ENCODE peak calls at places on chromosomes 2 and 18, in six cellular contexts. W is neural progenitor cell, T is AG04450, E is fibroblast of lung, V is testis, Y is RWPE2. F is an unnamed sample. For H3K27me3, the result is how much of the 10 kb centered on the place peaks cover.

GRCh38 chr2:18132697-18133096 is 254.2 kb downstream of the KCNS3 start:
- DNase-seq in E (peak), T (no peak), W (no peak), Y (no peak), V (no peak), F (peak)

GRCh38 chr2:9206991-9207640 is 504 bp downstream of the ASAP2 start:
- DNase-seq in T (no peak), Y (no peak), V (peak), W (no peak), E (peak), F (no peak)

GRCh38 chr2:237998530-237998929 is 31.7 kb downstream of the UBE2F start:
- DNase-seq in W (no peak), V (no peak), Y (no peak), E (no peak), T (no peak), F (peak)

GRCh38 chr2:241048949-241049343 is 50.5 kb downstream of the SNED1 start:
- DNase-seq in W (no peak), V (peak), T (no peak), E (no peak), Y (no peak), F (no peak)

GRCh38 chr2:104938226-104938941 is 84.5 kb downstream of the POU3F3 start:
- DNase-seq in T (no peak), Y (no peak), V (no peak), W (no peak), E (no peak), F (no peak)

GRCh38 chr2:176934131-176934530 is 278.5 kb upstream of the HNRNPA3 start:
- DNase-seq in V (no peak), T (no peak), W (no peak), Y (no peak), E (no peak), F (no peak)

GRCh38 chr2:64112016-64112415 is 32.2 kb downstream of the PELI1 start:
- DNase-seq in Y (no peak), W (no peak), T (no peak), E (peak), V (no peak), F (no peak)

GRCh38 chr2:44362207-44363015 is 664 bp downstream of the CAMKMT start:
- DNase-seq in E (peak), W (peak), V (peak), T (no peak), Y (no peak), F (peak)

GRCh38 chr2:231176061-231176460 is 22.4 kb upstream of the ARMC9 start:
- DNase-seq in E (no peak), V (no peak), Y (no peak), W (no peak), T (no peak), F (no peak)

GRCh38 chr18:59660398-59660797 is 36.8 kb downstream of the CCBE1 start:
- DNase-seq in W (no peak), T (no peak), Y (no peak), V (no peak), E (peak), F (no peak)

GRCh38 chr2:55923091-55923977 is at the start of gene EFEMP1:
- DNase-seq in T (no peak), W (peak), E (peak), V (peak), Y (peak), F (peak)

GRCh38 chr2:55926974-55927373 is 3.4 kb upstream of the EFEMP1 start:
- DNase-seq in V (no peak), Y (no peak), W (no peak), T (no peak), E (no peak), F (no peak)

GRCh38 chr2:55929476-55929875 is 5.9 kb upstream of the EFEMP1 start:
- DNase-seq in Y (no peak), V (no peak), W (no peak), E (no peak), T (no peak), F (no peak)

GRCh38 chr2:55923978-55924325 is 370 bp upstream of the EFEMP1 start:
- DNase-seq in Y (no peak), E (no peak), T (no peak), V (no peak), W (no peak), F (no peak)

GRCh38 chr2:55926246-55926645 is 2.7 kb upstream of the EFEMP1 start:
- DNase-seq in W (no peak), V (no peak), E (no peak), T (no peak), Y (no peak), F (no peak)
- H3K27me3 ChIP-seq in W (half or more), V (under half), E (under half), T (under half), Y (under half), F (under half)

GRCh38 chr2:12881952-12882351 is 165.2 kb downstream of the TRIB2 start:
- DNase-seq in W (no peak), E (no peak), Y (no peak), T (no peak), V (no peak), F (no peak)

GRCh38 chr2:12883911-12884310 is 167.2 kb downstream of the TRIB2 start:
- DNase-seq in Y (no peak), V (no peak), T (no peak), E (no peak), W (no peak), F (peak)

GRCh38 chr2:12882393-12882792 is 165.7 kb downstream of the TRIB2 start:
- DNase-seq in W (no peak), V (no peak), E (no peak), T (no peak), Y (no peak), F (no peak)

GRCh38 chr2:12879649-12880048 is 162.9 kb downstream of the TRIB2 start:
- DNase-seq in V (no peak), Y (no peak), T (no peak), W (no peak), E (no peak), F (no peak)

DNA sequence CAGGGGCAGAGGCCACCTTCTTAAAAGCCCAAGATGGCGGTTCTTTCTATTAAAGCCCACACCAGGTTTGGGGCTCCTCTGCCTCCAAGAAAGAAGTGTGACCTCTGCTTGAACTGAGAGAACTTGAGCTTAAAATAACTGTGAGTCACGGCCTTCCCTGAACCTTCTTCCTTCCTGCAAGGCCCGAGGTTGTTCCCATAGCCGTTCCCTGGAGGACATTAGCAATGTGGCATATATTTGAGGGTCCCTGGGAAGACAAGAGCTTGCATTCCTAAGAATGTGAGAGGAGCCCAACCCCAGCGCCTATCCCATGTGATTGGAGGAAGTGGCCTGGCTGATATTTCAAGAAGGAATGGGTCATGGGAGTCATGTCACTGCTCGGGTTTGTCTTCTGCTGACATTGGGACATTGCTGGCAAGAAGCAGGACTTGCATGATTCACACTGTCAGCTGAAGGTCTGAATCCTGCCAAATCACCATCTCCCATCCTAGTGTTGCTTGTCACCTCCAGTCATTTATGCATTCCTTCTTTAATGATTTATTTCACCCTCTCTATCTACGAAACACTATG is 168.1 kb downstream of the TRIB2 start:
- DNase-seq in Y (no peak), E (peak), T (no peak), V (no peak), W (no peak), F (peak)
- H3K27ac ChIP-seq in Y (no peak), E (peak), T (no peak), V (no peak), W (no peak), F (peak)

GRCh38 chr2:29576231-29576630 is 345.2 kb downstream of the ALK start:
- DNase-seq in W (no peak), E (no peak), Y (no peak), V (no peak), T (no peak), F (no peak)
- H3K27me3 ChIP-seq in W (under half), E (under half), Y (under half), V (under half), T (under half), F (under half)

DNA sequence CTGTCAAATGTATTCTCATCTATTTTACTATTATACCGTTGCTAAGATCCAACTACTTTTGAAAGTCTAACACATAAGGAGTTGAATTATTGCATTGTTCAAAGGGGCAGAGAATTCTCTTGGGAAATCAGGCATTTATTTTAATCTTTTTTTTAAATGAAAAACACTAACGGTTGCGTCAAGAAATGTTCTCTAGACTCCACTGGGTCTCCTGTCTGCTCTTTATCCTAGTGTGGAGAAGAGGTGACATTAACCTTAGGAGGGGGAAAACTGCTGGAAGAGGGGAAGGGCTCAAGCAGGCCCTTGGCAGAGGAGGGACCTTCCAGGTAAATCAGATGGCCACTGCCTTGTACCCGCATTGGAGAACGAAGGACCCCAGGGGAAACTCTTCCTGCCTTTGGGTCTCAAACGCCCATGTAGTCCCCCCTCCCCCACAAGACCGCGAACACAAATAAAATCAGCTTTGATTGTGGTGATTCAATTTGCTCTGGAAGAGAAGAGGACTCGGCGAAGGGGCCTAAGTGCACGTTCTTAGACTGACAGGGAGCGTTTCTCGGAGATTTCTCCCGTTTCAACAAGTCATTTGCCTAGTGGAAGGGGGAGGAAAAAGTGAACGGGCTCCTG is 1.1 kb upstream of the APCDD1 start:
- DNase-seq in W (no peak), V (no peak), T (no peak), E (no peak), Y (no peak), F (no peak)
- H3K27ac ChIP-seq in W (no peak), V (peak), T (no peak), E (no peak), Y (no peak), F (no peak)

GRCh38 chr2:218071218-218071937 is 2.3 kb downstream of the RUFY4 start:
- DNase-seq in W (no peak), V (no peak), E (no peak), Y (no peak), T (no peak), F (no peak)

GRCh38 chr2:218074031-218074430 is 5.0 kb downstream of the RUFY4 start:
- DNase-seq in Y (no peak), T (no peak), W (peak), V (no peak), E (no peak), F (peak)

GRCh38 chr2:218072002-218072401 is 2.9 kb downstream of the RUFY4 start:
- DNase-seq in Y (no peak), E (no peak), T (no peak), W (no peak), V (no peak), F (no peak)

GRCh38 chr2:218072478-218073024 is 3.5 kb downstream of the RUFY4 start:
- DNase-seq in V (no peak), Y (no peak), W (no peak), E (no peak), T (no peak), F (no peak)

GRCh38 chr2:218073185-218073584 is 4.1 kb downstream of the RUFY4 start:
- DNase-seq in T (no peak), E (no peak), Y (no peak), W (no peak), V (no peak), F (no peak)
- H3K27me3 ChIP-seq in T (under half), E (under half), Y (under half), W (under half), V (under half), F (under half)

F was measured in brain microvascular endothelial cell.